ENCODE peak calls at places on chromosomes 1 and 21, in four cellular contexts. A, Q, C and L are unnamed samples.

GRCh38 chr1:27519341-27520258 is 29.6 kb upstream of the WASF2 start:
- DNase-seq in A (no peak), Q (peak; percentile 64), C (no peak), L (no peak)

GRCh38 chr1:248183996-248184395 is 9.4 kb downstream of the OR2M2 start:
- DNase-seq in A (no peak), Q (no peak), C (no peak), L (no peak)

GRCh38 chr1:65113298-65113697 is 34.7 kb upstream of the AK4 start:
- DNase-seq in A (no peak), Q (no peak), C (no peak), L (no peak)

GRCh38 chr1:201476670-201477344 is 7.8 kb upstream of the PHLDA3 start:
- DNase-seq in A (no peak), Q (no peak), C (peak; percentile 54), L (no peak)

GRCh38 chr1:7121622-7121988 is 336.4 kb downstream of the CAMTA1 start:
- DNase-seq in A (no peak), Q (peak; percentile 77), C (no peak), L (no peak)

GRCh38 chr1:61184035-61184713 is 101.8 kb downstream of the NFIA start:
- DNase-seq in A (peak; percentile 84), Q (peak; percentile 92), C (no peak), L (peak; percentile 97)

GRCh38 chr1:48552420-48552819 is 80.4 kb upstream of the SPATA6 start:
- DNase-seq in A (peak; percentile 12), Q (no peak), C (peak; percentile 41), L (no peak)

GRCh38 chr1:78490861-78491310 is at the start of gene PTGFR:
- DNase-seq in A (no peak), Q (no peak), C (no peak), L (peak; percentile 21)

GRCh38 chr21:44282370-44282769 is 3.3 kb upstream of the AIRE start:
- DNase-seq in A (no peak), Q (no peak), C (no peak), L (no peak)

GRCh38 chr1:92259350-92259749 is 39.4 kb downstream of the GLMN start:
- DNase-seq in A (no peak), Q (no peak), C (no peak), L (no peak)

GRCh38 chr1:109980324-109981127 is 4.0 kb upstream of the AHCYL1 start:
- DNase-seq in A (peak; percentile 70), Q (no peak), C (no peak), L (no peak)

GRCh38 chr21:26766826-26767325 is 78.3 kb downstream of the ADAMTS1 start:
- DNase-seq in A (no peak), Q (no peak), C (no peak), L (no peak)

GRCh38 chr1:167548059-167548932 is 5.3 kb downstream of the CREG1 start:
- DNase-seq in A (peak; percentile 46), Q (no peak), C (peak; percentile 87), L (no peak)

GRCh38 chr1:167554028-167554779 is 642 bp upstream of the CREG1 start:
- DNase-seq in A (no peak), Q (no peak), C (peak; percentile 45), L (no peak)

GRCh38 chr1:167551359-167551758 is 2.2 kb downstream of the CREG1 start:
- DNase-seq in A (no peak), Q (no peak), C (peak; percentile 69), L (no peak)

GRCh38 chr1:167555971-167556714 is 2.6 kb upstream of the CREG1 start:
- DNase-seq in A (peak; percentile 79), Q (peak; percentile 60), C (peak; percentile 83), L (peak; percentile 77)

GRCh38 chr1:167553136-167554027 is at the start of gene CREG1:
- DNase-seq in A (peak; percentile 93), Q (peak; percentile 95), C (peak; percentile 95), L (peak; percentile 91)
- TF ChIP-seq POLR2A in A (peak; percentile 90), Q (peak; percentile 53), C (peak; percentile 92), L (peak; percentile 49)

GRCh38 chr1:192580351-192580962 is 4.9 kb downstream of the RGS1 start:
- DNase-seq in A (peak; percentile 64), Q (no peak), C (peak; percentile 59), L (peak; percentile 75)
- TF ChIP-seq POLR2A in A (no peak), Q (no peak), C (no peak), L (no peak)

GRCh38 chr1:73909043-73909567 is 288.9 kb downstream of the LRRIQ3 start:
- DNase-seq in A (no peak), Q (no peak), C (no peak), L (no peak)
- TF ChIP-seq POLR2A in A (no peak), Q (no peak), C (no peak), L (no peak)

DNA sequence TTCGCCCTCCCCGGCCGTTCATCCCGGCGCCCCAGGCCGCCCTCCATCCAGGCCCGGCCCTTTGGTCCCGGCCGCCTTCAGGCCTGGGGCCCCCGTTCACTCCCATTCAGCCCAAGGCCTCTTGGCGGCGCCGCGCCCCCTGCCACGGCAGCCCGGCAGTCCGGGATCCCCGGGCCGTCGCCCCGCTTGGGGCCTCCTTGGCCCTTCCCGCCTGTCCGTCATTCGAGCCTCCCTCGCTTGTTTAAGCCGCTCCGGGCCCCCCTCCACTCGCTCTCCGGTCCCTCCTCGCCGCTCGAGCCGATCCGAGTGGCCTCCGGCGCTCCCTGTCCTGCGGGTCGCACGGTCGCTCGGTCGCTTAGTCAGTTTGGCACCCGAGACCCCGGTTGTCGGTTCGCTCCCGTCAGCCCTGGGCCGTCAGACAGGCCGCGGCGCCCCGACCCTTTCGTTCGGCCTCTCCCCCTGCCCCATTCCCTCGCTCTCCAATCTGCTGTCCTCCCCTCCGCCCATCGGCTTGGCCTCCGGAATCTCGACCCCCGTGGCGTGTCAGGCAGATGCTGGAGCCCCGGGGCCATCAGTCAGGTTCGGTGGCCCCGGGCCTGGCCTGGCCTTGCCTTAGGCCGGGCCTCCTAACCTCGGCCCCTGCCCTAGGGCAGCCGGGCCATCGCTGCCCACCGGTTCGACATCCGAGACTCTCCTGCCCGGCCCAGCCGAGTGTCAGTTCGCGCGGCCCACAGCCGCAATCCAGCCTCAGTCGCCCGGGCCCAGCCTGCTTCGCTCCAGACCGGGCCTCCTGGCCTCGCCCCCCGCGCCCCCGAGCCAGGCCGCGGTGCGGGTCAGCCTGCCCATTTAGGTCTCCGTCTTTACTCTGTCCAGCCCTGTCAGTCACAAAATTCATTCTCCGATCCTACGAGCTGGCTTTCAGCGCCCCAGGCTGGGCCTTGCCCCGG is 1.1 kb downstream of the LRRC41 start:
- DNase-seq in A (peak; percentile 36), Q (peak; percentile 50), C (peak; percentile 81), L (peak; percentile 65)
- TF ChIP-seq POLR2A in A (no peak), Q (no peak), C (no peak), L (no peak)

GRCh38 chr1:165630629-165631402 is at the start of gene MGST3:
- DNase-seq in A (peak; percentile 98), Q (peak; percentile 95), C (peak; percentile 98), L (peak; percentile 97)
- TF ChIP-seq POLR2A in A (peak; percentile 63), Q (peak; percentile 92), C (peak; percentile 63), L (peak; percentile 86)

GRCh38 chr1:31487143-31487542 is 74.1 kb downstream of the SERINC2 start:
- DNase-seq in A (no peak), Q (no peak), C (no peak), L (no peak)

GRCh38 chr1:31487894-31488293 is 74.9 kb downstream of the SERINC2 start:
- DNase-seq in A (no peak), Q (no peak), C (no peak), L (no peak)

GRCh38 chr1:31479801-31480200 is 66.8 kb downstream of the SERINC2 start:
- DNase-seq in A (no peak), Q (no peak), C (no peak), L (no peak)

GRCh38 chr1:31482478-31483011 is 69.5 kb downstream of the SERINC2 start:
- DNase-seq in A (no peak), Q (no peak), C (peak; percentile 59), L (no peak)

DNA sequence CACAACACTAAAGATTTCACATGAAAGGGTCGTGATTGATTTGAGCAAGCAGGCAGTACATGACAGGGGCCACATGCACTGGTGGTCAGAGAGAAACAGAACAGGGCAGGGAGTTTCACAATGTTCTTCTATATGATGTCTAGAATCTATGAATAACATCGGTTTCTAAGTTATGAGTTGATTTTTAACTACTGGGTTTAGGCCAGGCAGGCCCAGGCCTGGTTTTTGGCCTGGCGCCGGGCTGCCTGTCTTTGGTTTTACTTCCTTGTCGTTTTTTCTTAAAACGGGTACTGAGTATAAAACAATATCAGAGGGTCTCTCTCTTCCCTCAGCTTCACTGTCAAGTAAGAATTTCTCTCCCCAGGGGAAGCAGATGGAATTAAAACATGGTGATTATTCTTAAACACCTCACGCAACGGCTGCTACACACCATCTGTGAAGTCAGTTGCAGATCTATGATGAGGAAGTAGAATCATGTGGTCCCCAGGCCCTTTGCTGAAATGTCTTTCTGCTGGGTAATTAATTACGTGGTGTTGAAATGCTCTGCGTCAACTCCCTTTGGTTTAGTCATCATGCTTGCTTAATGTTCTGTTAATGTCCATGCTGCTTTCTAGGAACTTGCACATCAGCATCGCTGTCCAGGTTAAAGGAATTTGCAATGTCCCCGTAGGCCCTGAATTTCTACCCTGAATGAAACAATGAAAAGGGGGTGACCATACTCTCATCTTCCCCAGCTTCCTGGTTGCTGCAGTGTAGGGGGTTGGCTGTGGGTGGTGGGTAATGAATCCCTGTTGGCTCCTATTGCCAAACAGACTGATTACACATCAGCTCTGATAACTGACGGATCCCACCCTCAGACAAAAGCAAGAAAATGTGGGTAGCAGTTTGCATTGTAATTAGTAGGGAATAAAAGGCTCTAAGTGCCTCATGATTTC is 70.3 kb downstream of the SERINC2 start:
- DNase-seq in A (peak; percentile 43), Q (no peak), C (peak; percentile 99), L (no peak)
- TF ChIP-seq POLR2A in A (no peak), Q (no peak), C (peak; percentile 45), L (no peak)

GRCh38 chr1:3172431-3173112 is 103.6 kb downstream of the PRDM16 start:
- DNase-seq in A (no peak), Q (no peak), C (peak; percentile 10), L (no peak)

GRCh38 chr1:3168678-3169077 is 99.7 kb downstream of the PRDM16 start:
- DNase-seq in A (no peak), Q (no peak), C (no peak), L (no peak)

GRCh38 chr1:3171761-3172160 is 102.8 kb downstream of the PRDM16 start:
- DNase-seq in A (no peak), Q (no peak), C (no peak), L (no peak)

GRCh38 chr1:3169621-3170356 is 100.8 kb downstream of the PRDM16 start:
- DNase-seq in A (no peak), Q (no peak), C (no peak), L (no peak)

GRCh38 chr1:3170566-3171453 is 101.8 kb downstream of the PRDM16 start:
- DNase-seq in A (no peak), Q (peak; percentile 85), C (peak; percentile 58), L (no peak)
- TF ChIP-seq POLR2A in A (no peak), Q (no peak), C (no peak), L (no peak)

GRCh38 chr21:34511787-34512451 is at the start of gene KCNE1:
- DNase-seq in A (no peak), Q (no peak), C (peak; percentile 86), L (no peak)
- TF ChIP-seq POLR2A in A (no peak), Q (no peak), C (no peak), L (no peak)